ENCODE peak calls at places on chromosomes 12 and 14, in eight cellular contexts. E, P, N, J, V, C, K and I are unnamed samples.

GRCh38 chr12:68962855-68963455 is 30.0 kb upstream of the CPM start:
- DNase-seq in E (no peak), C (no peak), V (no peak), P (no peak), K (peak), J (no peak), N (peak), I (no peak)

GRCh38 chr12:112112423-112113132 is 4.0 kb upstream of the NAA25 start:
- DNase-seq in K (no peak), J (peak), N (no peak), E (no peak), V (no peak), C (peak), P (no peak), I (no peak)

GRCh38 chr14:93234798-93235197 is 27.7 kb downstream of the UBR7 start:
- DNase-seq in V (no peak), N (peak), E (no peak), P (no peak), C (no peak), K (peak), J (no peak), I (no peak)

GRCh38 chr12:110330544-110330943 is 49.5 kb downstream of the ATP2A2 start:
- DNase-seq in J (no peak), N (peak), E (no peak), V (no peak), C (no peak), K (peak), P (no peak), I (no peak)

GRCh38 chr12:62332598-62332997 is 72.4 kb downstream of the USP15 start:
- DNase-seq in P (no peak), N (peak), J (no peak), C (no peak), K (peak), E (no peak), V (no peak), I (no peak)

GRCh38 chr14:41718477-41719166 is 111.9 kb downstream of the LRFN5 start:
- DNase-seq in V (no peak), K (no peak), N (no peak), J (no peak), P (no peak), E (no peak), C (no peak), I (no peak)

GRCh38 chr14:95225251-95225887 is 68.0 kb upstream of the DICER1 start:
- DNase-seq in N (no peak), J (no peak), V (no peak), C (no peak), E (peak), K (no peak), P (no peak), I (no peak)

GRCh38 chr14:24369907-24370687 is 2.1 kb downstream of the NFATC4 start:
- DNase-seq in E (no peak), C (no peak), P (no peak), K (no peak), V (no peak), J (no peak), N (no peak), I (no peak)

GRCh38 chr12:82835217-82835616 is 148.5 kb downstream of the TMTC2 start:
- DNase-seq in K (peak), V (no peak), P (no peak), J (no peak), C (no peak), E (no peak), N (peak), I (no peak)

GRCh38 chr12:120007272-120007671 is 18.2 kb downstream of the BICDL1 start:
- DNase-seq in V (no peak), E (no peak), P (no peak), K (no peak), C (no peak), N (no peak), J (no peak), I (no peak)

GRCh38 chr12:7609480-7609879 is 56.2 kb downstream of the APOBEC1 start:
- DNase-seq in C (no peak), J (no peak), N (peak), K (no peak), V (no peak), P (no peak), E (no peak), I (no peak)

GRCh38 chr14:55130194-55130550 is 1.1 kb downstream of the LGALS3 start:
- DNase-seq in K (no peak), P (no peak), C (no peak), V (no peak), E (no peak), N (peak), J (peak), I (no peak)

GRCh38 chr14:103033744-103034143 is 23.6 kb downstream of the CDC42BPB start:
- DNase-seq in V (no peak), C (no peak), E (no peak), K (no peak), P (no peak), N (no peak), J (peak), I (no peak)

GRCh38 chr12:44000309-44000952 is 164.6 kb downstream of the TMEM117 start:
- DNase-seq in V (no peak), E (no peak), J (no peak), K (peak), C (no peak), P (peak), N (peak), I (no peak)

GRCh38 chr12:3578557-3578956 is 87.6 kb downstream of the PRMT8 start:
- DNase-seq in E (no peak), N (no peak), P (no peak), C (no peak), K (no peak), V (no peak), J (no peak), I (no peak)

GRCh38 chr12:19775241-19775640 is 335.9 kb downstream of the AEBP2 start:
- DNase-seq in P (no peak), J (no peak), E (no peak), C (no peak), V (no peak), N (no peak), K (no peak), I (no peak)

GRCh38 chr12:94208433-94208921 is 60.1 kb downstream of the PLXNC1 start:
- DNase-seq in P (no peak), K (no peak), N (no peak), J (no peak), V (no peak), E (no peak), C (no peak), I (no peak)

GRCh38 chr12:58640314-58640713 is 280.0 kb downstream of the LRIG3 start:
- DNase-seq in E (no peak), K (no peak), P (no peak), J (no peak), V (no peak), N (no peak), C (no peak), I (no peak)

GRCh38 chr12:1474059-1474537 is 120.3 kb downstream of the FBXL14 start:
- DNase-seq in E (no peak), K (peak), J (no peak), V (no peak), P (no peak), N (peak), C (no peak), I (no peak)

GRCh38 chr12:124240493-124240892 is 54.4 kb upstream of the RFLNA start:
- DNase-seq in C (no peak), P (no peak), J (no peak), V (no peak), N (no peak), K (no peak), E (no peak), I (no peak)

GRCh38 chr14:34072921-34073320 is 122.0 kb upstream of the EGLN3 start:
- DNase-seq in E (no peak), V (no peak), N (no peak), P (no peak), K (no peak), J (no peak), C (no peak), I (no peak)

GRCh38 chr14:68140111-68140741 is 320.6 kb downstream of the RAD51B start:
- DNase-seq in E (peak), P (no peak), J (peak), N (peak), V (peak), C (no peak), K (peak), I (peak)

GRCh38 chr12:1583421-1584078 is 10.8 kb downstream of the FBXL14 start:
- DNase-seq in C (no peak), E (peak), N (peak), P (peak), J (peak), K (peak), V (no peak), I (no peak)

GRCh38 chr12:128976120-128976519 is 122.8 kb downstream of the GLT1D1 start:
- DNase-seq in J (no peak), C (peak), P (peak), E (no peak), K (no peak), N (no peak), V (no peak), I (no peak)

GRCh38 chr14:59438148-59438766 is 26.9 kb downstream of the GPR135 start:
- DNase-seq in J (no peak), N (peak), C (no peak), E (no peak), P (no peak), K (peak), V (no peak), I (no peak)

GRCh38 chr14:72745546-72745945 is 148.4 kb downstream of the DPF3 start:
- DNase-seq in P (no peak), N (peak), K (peak), J (peak), V (no peak), C (no peak), E (no peak), I (no peak)

GRCh38 chr14:36424478-36425102 is 95.4 kb downstream of the NKX2-1 start:
- DNase-seq in N (no peak), J (no peak), P (no peak), E (no peak), K (no peak), C (no peak), V (no peak), I (no peak)

GRCh38 chr12:63416788-63417187 is 251.5 kb downstream of the DPY19L2 start:
- DNase-seq in C (no peak), V (no peak), J (no peak), N (no peak), K (no peak), E (no peak), P (no peak), I (no peak)

GRCh38 chr12:132478845-132479244 is 11.1 kb upstream of the FBRSL1 start:
- DNase-seq in V (no peak), E (no peak), K (no peak), P (no peak), C (no peak), N (no peak), J (no peak), I (no peak)

GRCh38 chr14:103361868-103362267 is 23.3 kb upstream of the MARK3 start:
- DNase-seq in N (peak), C (no peak), P (no peak), E (peak), J (no peak), V (no peak), K (peak), I (no peak)

GRCh38 chr14:60845523-60845922 is 111.0 kb downstream of the MNAT1 start:
- DNase-seq in P (no peak), J (no peak), E (no peak), V (no peak), N (no peak), K (no peak), C (no peak), I (no peak)

GRCh38 chr12:82833461-82833860 is 146.8 kb downstream of the TMTC2 start:
- DNase-seq in K (peak), V (no peak), C (no peak), J (no peak), E (no peak), N (no peak), P (no peak), I (no peak)

GRCh38 chr14:60206249-60206670 is 41.1 kb upstream of the DHRS7 start:
- DNase-seq in C (no peak), V (no peak), E (no peak), P (no peak), J (no peak), N (no peak), K (no peak), I (no peak)

GRCh38 chr12:53481957-53482586 is 17.2 kb downstream of the MAP3K12 start:
- DNase-seq in V (no peak), C (no peak), K (no peak), N (no peak), J (no peak), P (no peak), E (peak), I (no peak)
- TF ChIP-seq CTCF in V (no peak), C (no peak), K (peak), N (peak), J (no peak), P (peak), E (no peak), I (peak)

GRCh38 chr12:98419101-98419794 is 96.1 kb upstream of the TMPO start:
- DNase-seq in V (no peak), N (no peak), P (no peak), C (no peak), J (no peak), E (no peak), K (peak), I (no peak)

GRCh38 chr12:98417303-98417702 is 98.1 kb upstream of the TMPO start:
- DNase-seq in J (no peak), C (no peak), V (no peak), E (no peak), K (peak), P (no peak), N (no peak), I (no peak)

GRCh38 chr12:98418357-98419075 is 96.9 kb upstream of the TMPO start:
- DNase-seq in P (no peak), J (peak), E (peak), C (peak), K (peak), V (peak), N (peak), I (peak)

GRCh38 chr12:98419795-98420402 is 95.5 kb upstream of the TMPO start:
- DNase-seq in K (no peak), C (no peak), J (no peak), P (no peak), E (no peak), V (no peak), N (no peak), I (no peak)

DNA sequence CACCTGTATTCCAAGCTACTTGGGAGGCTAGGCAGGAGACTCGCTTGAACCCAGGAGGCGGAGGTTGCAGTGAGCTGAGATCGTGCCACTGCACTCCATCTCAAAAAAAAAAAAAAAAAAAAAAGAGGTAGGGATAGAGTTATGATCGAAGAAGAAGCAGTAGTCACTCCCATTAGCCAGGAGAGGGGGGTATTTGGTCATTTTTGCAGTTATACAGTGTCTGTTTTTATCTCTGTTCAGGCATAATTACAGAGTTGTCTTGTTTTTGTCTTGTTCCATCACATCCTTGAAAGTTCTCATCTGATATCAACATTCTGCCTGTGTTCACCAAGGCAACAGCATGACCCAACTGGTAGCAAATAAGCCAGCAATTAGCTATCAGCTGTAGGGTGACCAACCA is 98.5 kb upstream of the TMPO start:
- DNase-seq in J (no peak), N (peak), V (no peak), K (peak), E (no peak), C (no peak), P (no peak), I (no peak)
- TF ChIP-seq CTCF in J (no peak), N (peak), V (no peak), K (peak), E (no peak), C (no peak), P (peak), I (peak)

DNA sequence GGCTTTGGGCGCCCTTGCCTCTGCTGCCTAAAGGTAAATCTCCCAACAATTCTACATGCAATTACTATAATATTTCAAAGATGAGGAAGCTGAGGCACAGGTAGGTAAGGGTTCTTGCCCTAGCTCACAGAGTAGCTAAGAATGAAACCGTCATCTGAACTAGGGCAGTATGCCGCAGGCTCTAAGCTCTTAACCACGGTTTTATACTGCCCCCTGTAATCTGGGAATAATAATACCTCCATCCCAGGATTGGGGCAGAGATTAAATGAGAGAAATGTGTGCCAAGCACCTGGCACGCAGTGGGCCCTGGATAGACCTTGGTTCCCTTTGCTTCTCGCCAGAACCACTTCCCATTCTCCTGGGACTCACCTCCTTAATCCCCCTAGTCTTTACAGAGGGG is 1.5 kb upstream of the HRK start:
- DNase-seq in N (peak), V (no peak), P (no peak), J (no peak), K (peak), E (no peak), C (no peak), I (no peak)
- TF ChIP-seq CTCF in N (peak), V (no peak), P (peak), J (no peak), K (peak), E (no peak), C (no peak), I (peak)

DNA sequence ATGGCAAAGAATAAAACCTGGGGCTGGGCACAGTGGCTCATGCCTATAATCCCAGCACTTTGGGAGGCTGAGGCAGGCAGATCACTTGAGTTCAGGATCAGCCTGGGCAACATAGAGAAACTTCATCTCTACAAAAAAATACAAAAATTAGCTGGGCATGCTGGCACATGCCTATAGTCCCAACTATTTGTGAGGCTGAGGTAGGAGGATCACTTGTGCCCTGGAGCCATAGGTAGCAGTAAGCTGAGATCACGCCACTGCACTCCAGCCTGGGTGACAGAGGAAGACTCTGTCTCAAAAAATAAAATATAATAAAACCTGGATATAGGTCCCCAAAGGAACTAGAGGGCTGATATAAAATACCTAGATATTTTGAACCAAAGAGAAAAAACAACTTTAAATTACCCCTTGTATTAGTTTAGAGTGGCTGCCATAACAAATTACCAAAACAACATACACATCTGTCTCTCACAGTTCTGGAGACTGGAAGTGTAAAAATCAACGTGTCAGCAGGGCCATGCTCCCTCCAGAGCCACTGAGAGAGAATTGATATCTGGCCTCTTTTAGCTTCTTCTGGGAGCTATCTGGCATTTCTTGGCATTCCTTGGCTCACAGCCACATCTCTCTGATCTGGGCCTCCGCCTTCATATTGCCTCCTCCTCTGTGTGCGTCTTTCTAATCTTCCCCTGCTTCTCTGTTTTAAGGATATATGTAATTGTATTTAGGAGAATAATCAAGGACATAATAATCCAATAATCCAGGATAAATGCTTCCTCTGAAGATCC is 47.9 kb upstream of the ATF7IP start:
- DNase-seq in C (no peak), E (no peak), K (no peak), V (no peak), N (no peak), P (no peak), J (no peak), I (no peak)
- TF ChIP-seq CTCF in C (no peak), E (no peak), K (no peak), V (no peak), N (no peak), P (no peak), J (no peak), I (no peak)